ENCODE peak calls at places on chromosome 13, in seven cellular contexts. One of them, this sample, is unnamed.

GRCh38 chr13:33392794-33393371 is 107.3 kb upstream of the STARD13 start:
- DNase-seq in myocyte: no peak
- DNase-seq in ascending aorta: no peak
- DNase-seq in spleen: no peak
- DNase-seq in EH: no peak
- DNase-seq in frontal cortex: no peak
- DNase-seq in stimulated activated CD4-positive, alpha-beta T cell treated with anti-CD3 and anti-CD28 coated beads, Interleukin-1b, Interleukin-23, amount 100 ng/mL, for 24 hours: no peak
- DNase-seq in this sample: no peak

GRCh38 chr13:50125306-50125555 is 110.0 kb downstream of the KCNRG start:
- DNase-seq in EH: no peak
- DNase-seq in stimulated activated CD4-positive, alpha-beta T cell treated with anti-CD3 and anti-CD28 coated beads, Interleukin-1b, Interleukin-23, amount 100 ng/mL, for 24 hours: no peak
- DNase-seq in spleen: no peak
- DNase-seq in frontal cortex: no peak
- DNase-seq in myocyte: no peak
- DNase-seq in ascending aorta: no peak
- DNase-seq in this sample: no peak

GRCh38 chr13:35479223-35479536 is 2.7 kb upstream of the MAB21L1 start:
- DNase-seq in myocyte: no peak
- DNase-seq in EH: peak
- DNase-seq in stimulated activated CD4-positive, alpha-beta T cell treated with anti-CD3 and anti-CD28 coated beads, Interleukin-1b, Interleukin-23, amount 100 ng/mL, for 24 hours: no peak
- DNase-seq in spleen: no peak
- DNase-seq in frontal cortex: no peak
- DNase-seq in ascending aorta: no peak
- DNase-seq in this sample: peak

GRCh38 chr13:24153979-24154378 is 6.5 kb upstream of the SPATA13 start:
- DNase-seq in ascending aorta: no peak
- DNase-seq in EH: no peak
- DNase-seq in spleen: no peak
- DNase-seq in frontal cortex: no peak
- DNase-seq in stimulated activated CD4-positive, alpha-beta T cell treated with anti-CD3 and anti-CD28 coated beads, Interleukin-1b, Interleukin-23, amount 100 ng/mL, for 24 hours: no peak
- DNase-seq in myocyte: no peak
- DNase-seq in this sample: no peak

GRCh38 chr13:99630269-99630898 is 129.1 kb downstream of the TM9SF2 start:
- DNase-seq in stimulated activated CD4-positive, alpha-beta T cell treated with anti-CD3 and anti-CD28 coated beads, Interleukin-1b, Interleukin-23, amount 100 ng/mL, for 24 hours: no peak
- DNase-seq in EH: no peak
- DNase-seq in spleen: no peak
- DNase-seq in frontal cortex: no peak
- DNase-seq in ascending aorta: no peak
- DNase-seq in myocyte: no peak
- DNase-seq in this sample: no peak

GRCh38 chr13:77980592-77980991 is 62.0 kb upstream of the EDNRB start:
- DNase-seq in myocyte: peak
- DNase-seq in ascending aorta: no peak
- DNase-seq in stimulated activated CD4-positive, alpha-beta T cell treated with anti-CD3 and anti-CD28 coated beads, Interleukin-1b, Interleukin-23, amount 100 ng/mL, for 24 hours: no peak
- DNase-seq in EH: peak
- DNase-seq in frontal cortex: no peak
- DNase-seq in spleen: no peak
- DNase-seq in this sample: peak

GRCh38 chr13:41196011-41196410 is 1.6 kb upstream of the KBTBD7 start:
- DNase-seq in stimulated activated CD4-positive, alpha-beta T cell treated with anti-CD3 and anti-CD28 coated beads, Interleukin-1b, Interleukin-23, amount 100 ng/mL, for 24 hours: no peak
- DNase-seq in ascending aorta: no peak
- DNase-seq in spleen: no peak
- DNase-seq in myocyte: no peak
- DNase-seq in frontal cortex: no peak
- DNase-seq in EH: no peak
- DNase-seq in this sample: no peak

GRCh38 chr13:45055198-45055901 is 65.0 kb upstream of the GTF2F2 start:
- DNase-seq in frontal cortex: no peak
- DNase-seq in spleen: no peak
- DNase-seq in ascending aorta: no peak
- DNase-seq in myocyte: peak
- DNase-seq in stimulated activated CD4-positive, alpha-beta T cell treated with anti-CD3 and anti-CD28 coated beads, Interleukin-1b, Interleukin-23, amount 100 ng/mL, for 24 hours: peak
- DNase-seq in EH: peak
- DNase-seq in this sample: peak

GRCh38 chr13:27644302-27644701 is 22.6 kb downstream of the POLR1D start:
- DNase-seq in EH: peak
- DNase-seq in stimulated activated CD4-positive, alpha-beta T cell treated with anti-CD3 and anti-CD28 coated beads, Interleukin-1b, Interleukin-23, amount 100 ng/mL, for 24 hours: no peak
- DNase-seq in myocyte: peak
- DNase-seq in spleen: no peak
- DNase-seq in ascending aorta: no peak
- DNase-seq in frontal cortex: no peak
- DNase-seq in this sample: peak

GRCh38 chr13:51638497-51638871 is 54.2 kb downstream of the WDFY2 start:
- DNase-seq in spleen: no peak
- DNase-seq in stimulated activated CD4-positive, alpha-beta T cell treated with anti-CD3 and anti-CD28 coated beads, Interleukin-1b, Interleukin-23, amount 100 ng/mL, for 24 hours: no peak
- DNase-seq in ascending aorta: no peak
- DNase-seq in EH: peak
- DNase-seq in myocyte: no peak
- DNase-seq in frontal cortex: no peak
- DNase-seq in this sample: no peak

GRCh38 chr13:38045278-38046048 is 175.9 kb upstream of the TRPC4 start:
- DNase-seq in myocyte: peak
- DNase-seq in frontal cortex: no peak
- DNase-seq in ascending aorta: no peak
- DNase-seq in stimulated activated CD4-positive, alpha-beta T cell treated with anti-CD3 and anti-CD28 coated beads, Interleukin-1b, Interleukin-23, amount 100 ng/mL, for 24 hours: no peak
- DNase-seq in EH: peak
- DNase-seq in spleen: no peak
- DNase-seq in this sample: peak

GRCh38 chr13:30308548-30308947 is 1.2 kb upstream of the KATNAL1 start:
- DNase-seq in spleen: no peak
- DNase-seq in stimulated activated CD4-positive, alpha-beta T cell treated with anti-CD3 and anti-CD28 coated beads, Interleukin-1b, Interleukin-23, amount 100 ng/mL, for 24 hours: no peak
- DNase-seq in EH: peak
- DNase-seq in ascending aorta: no peak
- DNase-seq in frontal cortex: no peak
- DNase-seq in myocyte: no peak
- DNase-seq in this sample: peak

GRCh38 chr13:99506632-99507031 is 5.4 kb downstream of the TM9SF2 start:
- DNase-seq in frontal cortex: no peak
- DNase-seq in ascending aorta: no peak
- DNase-seq in spleen: no peak
- DNase-seq in myocyte: no peak
- DNase-seq in EH: no peak
- DNase-seq in stimulated activated CD4-positive, alpha-beta T cell treated with anti-CD3 and anti-CD28 coated beads, Interleukin-1b, Interleukin-23, amount 100 ng/mL, for 24 hours: no peak
- DNase-seq in this sample: no peak

GRCh38 chr13:43520331-43520730 is 266.4 kb downstream of the ENOX1 start:
- DNase-seq in stimulated activated CD4-positive, alpha-beta T cell treated with anti-CD3 and anti-CD28 coated beads, Interleukin-1b, Interleukin-23, amount 100 ng/mL, for 24 hours: no peak
- DNase-seq in ascending aorta: no peak
- DNase-seq in EH: peak
- DNase-seq in frontal cortex: no peak
- DNase-seq in myocyte: no peak
- DNase-seq in spleen: no peak
- DNase-seq in this sample: peak

GRCh38 chr13:26052136-26052736 is 420 bp upstream of the SHISA2 start:
- DNase-seq in EH: no peak
- DNase-seq in myocyte: peak
- DNase-seq in stimulated activated CD4-positive, alpha-beta T cell treated with anti-CD3 and anti-CD28 coated beads, Interleukin-1b, Interleukin-23, amount 100 ng/mL, for 24 hours: no peak
- DNase-seq in ascending aorta: no peak
- DNase-seq in spleen: no peak
- DNase-seq in frontal cortex: no peak
- DNase-seq in this sample: no peak

GRCh38 chr13:35552172-35552844 is 75.8 kb upstream of the MAB21L1 start:
- DNase-seq in myocyte: no peak
- DNase-seq in EH: peak
- DNase-seq in ascending aorta: no peak
- DNase-seq in stimulated activated CD4-positive, alpha-beta T cell treated with anti-CD3 and anti-CD28 coated beads, Interleukin-1b, Interleukin-23, amount 100 ng/mL, for 24 hours: no peak
- DNase-seq in frontal cortex: no peak
- DNase-seq in spleen: no peak
- DNase-seq in this sample: peak

GRCh38 chr13:67117010-67117550 is 113.1 kb downstream of the PCDH9 start:
- DNase-seq in stimulated activated CD4-positive, alpha-beta T cell treated with anti-CD3 and anti-CD28 coated beads, Interleukin-1b, Interleukin-23, amount 100 ng/mL, for 24 hours: no peak
- DNase-seq in spleen: no peak
- DNase-seq in frontal cortex: peak
- DNase-seq in ascending aorta: no peak
- DNase-seq in EH: no peak
- DNase-seq in myocyte: no peak
- DNase-seq in this sample: no peak

GRCh38 chr13:40874138-40874776 is 84.8 kb downstream of the SLC25A15 start:
- DNase-seq in spleen: no peak
- DNase-seq in stimulated activated CD4-positive, alpha-beta T cell treated with anti-CD3 and anti-CD28 coated beads, Interleukin-1b, Interleukin-23, amount 100 ng/mL, for 24 hours: no peak
- DNase-seq in myocyte: no peak
- DNase-seq in EH: no peak
- DNase-seq in frontal cortex: no peak
- DNase-seq in ascending aorta: no peak
- DNase-seq in this sample: no peak

GRCh38 chr13:86882107-86882506 is 789.1 kb upstream of the SLITRK5 start:
- DNase-seq in frontal cortex: no peak
- DNase-seq in myocyte: no peak
- DNase-seq in spleen: peak
- DNase-seq in ascending aorta: no peak
- DNase-seq in EH: no peak
- DNase-seq in stimulated activated CD4-positive, alpha-beta T cell treated with anti-CD3 and anti-CD28 coated beads, Interleukin-1b, Interleukin-23, amount 100 ng/mL, for 24 hours: no peak
- DNase-seq in this sample: no peak

GRCh38 chr13:79060216-79060615 is 345.8 kb downstream of the RBM26 start:
- DNase-seq in spleen: no peak
- DNase-seq in ascending aorta: no peak
- DNase-seq in myocyte: no peak
- DNase-seq in frontal cortex: no peak
- DNase-seq in stimulated activated CD4-positive, alpha-beta T cell treated with anti-CD3 and anti-CD28 coated beads, Interleukin-1b, Interleukin-23, amount 100 ng/mL, for 24 hours: no peak
- DNase-seq in EH: no peak
- DNase-seq in this sample: no peak

GRCh38 chr13:30049692-30050091 is 199.3 kb upstream of the UBL3 start:
- DNase-seq in myocyte: no peak
- DNase-seq in spleen: no peak
- DNase-seq in ascending aorta: no peak
- DNase-seq in frontal cortex: no peak
- DNase-seq in stimulated activated CD4-positive, alpha-beta T cell treated with anti-CD3 and anti-CD28 coated beads, Interleukin-1b, Interleukin-23, amount 100 ng/mL, for 24 hours: no peak
- DNase-seq in EH: peak
- DNase-seq in this sample: no peak

GRCh38 chr13:73096173-73097117 is 37.6 kb downstream of the KLF5 start:
- DNase-seq in myocyte: peak
- DNase-seq in spleen: no peak
- DNase-seq in EH: peak
- DNase-seq in stimulated activated CD4-positive, alpha-beta T cell treated with anti-CD3 and anti-CD28 coated beads, Interleukin-1b, Interleukin-23, amount 100 ng/mL, for 24 hours: no peak
- DNase-seq in ascending aorta: no peak
- DNase-seq in frontal cortex: no peak
- DNase-seq in this sample: no peak

GRCh38 chr13:52737451-52737850 is 2.2 kb downstream of the CNMD start:
- DNase-seq in EH: no peak
- DNase-seq in myocyte: no peak
- DNase-seq in stimulated activated CD4-positive, alpha-beta T cell treated with anti-CD3 and anti-CD28 coated beads, Interleukin-1b, Interleukin-23, amount 100 ng/mL, for 24 hours: no peak
- DNase-seq in ascending aorta: no peak
- DNase-seq in frontal cortex: no peak
- DNase-seq in spleen: no peak
- DNase-seq in this sample: no peak

GRCh38 chr13:100304241-100304640 is 215.3 kb downstream of the PCCA start:
- DNase-seq in myocyte: no peak
- DNase-seq in EH: no peak
- DNase-seq in spleen: no peak
- DNase-seq in frontal cortex: no peak
- DNase-seq in stimulated activated CD4-positive, alpha-beta T cell treated with anti-CD3 and anti-CD28 coated beads, Interleukin-1b, Interleukin-23, amount 100 ng/mL, for 24 hours: no peak
- DNase-seq in ascending aorta: no peak
- DNase-seq in this sample: no peak

GRCh38 chr13:41588899-41589298 is 131.5 kb downstream of the RGCC start:
- DNase-seq in myocyte: peak
- DNase-seq in frontal cortex: no peak
- DNase-seq in stimulated activated CD4-positive, alpha-beta T cell treated with anti-CD3 and anti-CD28 coated beads, Interleukin-1b, Interleukin-23, amount 100 ng/mL, for 24 hours: peak
- DNase-seq in spleen: no peak
- DNase-seq in EH: peak
- DNase-seq in ascending aorta: no peak
- DNase-seq in this sample: peak

This sample was measured in adipocyte.